ENCODE peak calls at places on chromosomes 1 and 21, in ten cellular contexts. J is fibroblast of mammary gland, D is AG10803, P is bronchial epithelial cell, O is neural crest cell, Q is BJ, M is Calu3, N is foreskin fibroblast, G is A549, X is epithelial cell of esophagus. Y is an unnamed sample.

GRCh38 chr1:223514644-223515043 is 121.4 kb downstream of the CCDC185 start:
- DNase-seq in X (no peak), M (no peak), P (no peak), O (no peak), Q (no peak), D (no peak), J (no peak), G (no peak), N (no peak), Y (no peak)

GRCh38 chr1:206575165-206575893 is 36.9 kb downstream of the EIF2D start:
- DNase-seq in J (peak), X (peak), D (peak), P (peak), Q (no peak), N (peak), M (no peak), O (no peak), G (no peak), Y (no peak)

GRCh38 chr1:200033511-200034261 is 6.2 kb downstream of the NR5A2 start:
- DNase-seq in Q (no peak), M (no peak), N (peak), J (no peak), G (no peak), D (no peak), X (peak), O (no peak), P (no peak), Y (no peak)

GRCh38 chr1:77382361-77382760 is 100.5 kb downstream of the AK5 start:
- DNase-seq in N (peak), M (no peak), O (no peak), G (no peak), P (peak), D (no peak), X (peak), Q (no peak), J (peak), Y (no peak)

GRCh38 chr1:153629971-153630370 is 1.7 kb downstream of the S100A1 start:
- DNase-seq in M (no peak), X (no peak), O (no peak), N (no peak), G (no peak), Q (no peak), P (no peak), D (no peak), J (no peak), Y (no peak)

GRCh38 chr21:36513430-36513829 is 33.5 kb upstream of the CLDN14 start:
- DNase-seq in X (no peak), D (no peak), G (no peak), M (no peak), P (no peak), N (no peak), Q (no peak), J (no peak), O (no peak), Y (no peak)

GRCh38 chr1:240169188-240169587 is 77.5 kb downstream of the FMN2 start:
- DNase-seq in P (no peak), M (no peak), J (peak), N (peak), D (peak), X (no peak), O (no peak), G (peak), Q (no peak), Y (no peak)

GRCh38 chr21:32826317-32827167 is 55.0 kb upstream of the PAXBP1 start:
- DNase-seq in J (peak), X (peak), Q (no peak), P (peak), O (peak), G (peak), N (peak), M (peak), D (peak), Y (no peak)

GRCh38 chr1:201570886-201571624 is 32.1 kb downstream of the NAV1 start:
- DNase-seq in Q (no peak), N (no peak), G (no peak), J (no peak), O (no peak), X (no peak), D (no peak), M (no peak), P (no peak), Y (no peak)

GRCh38 chr1:70204578-70204977 is 801 bp downstream of the LRRC40 start:
- DNase-seq in Q (no peak), M (no peak), G (no peak), D (no peak), P (no peak), N (peak), O (no peak), J (peak), X (peak), Y (no peak)

GRCh38 chr1:225980005-225980404 is 19.1 kb downstream of the SDE2 start:
- DNase-seq in Q (no peak), O (no peak), G (no peak), P (no peak), M (no peak), J (no peak), D (no peak), X (no peak), N (no peak), Y (no peak)

GRCh38 chr1:22936681-22937080 is 36.0 kb downstream of the LACTBL1 start:
- DNase-seq in J (no peak), X (no peak), N (no peak), M (no peak), D (no peak), P (no peak), Q (no peak), O (no peak), G (no peak), Y (no peak)

GRCh38 chr1:219810451-219810850 is 117.9 kb downstream of the SLC30A10 start:
- DNase-seq in Q (no peak), P (no peak), J (peak), N (peak), X (no peak), O (no peak), G (no peak), M (no peak), D (no peak), Y (no peak)

GRCh38 chr1:13930151-13930550 is 230.2 kb downstream of the PRDM2 start:
- DNase-seq in O (no peak), J (no peak), M (no peak), Q (no peak), D (no peak), G (peak), P (peak), N (peak), X (no peak), Y (no peak)

GRCh38 chr1:12567288-12567819 is 50.7 kb downstream of the DHRS3 start:
- DNase-seq in X (no peak), N (no peak), P (no peak), J (no peak), D (no peak), G (no peak), O (no peak), M (no peak), Q (no peak), Y (no peak)

GRCh38 chr1:239763850-239764249 is 327.8 kb upstream of the FMN2 start:
- DNase-seq in O (no peak), D (no peak), M (peak), G (no peak), X (no peak), Q (no peak), J (no peak), P (no peak), N (no peak), Y (no peak)

GRCh38 chr1:201701831-201702230 is 127.1 kb upstream of the IPO9 start:
- DNase-seq in Q (no peak), G (no peak), D (no peak), J (no peak), O (no peak), P (no peak), N (no peak), M (no peak), X (no peak), Y (no peak)

GRCh38 chr1:2185880-2186855 is 8.4 kb downstream of the FAAP20 start:
- DNase-seq in D (no peak), M (no peak), G (no peak), N (no peak), O (no peak), Q (no peak), P (no peak), J (no peak), X (no peak), Y (no peak)

GRCh38 chr1:39358491-39358890 is 132.9 kb upstream of the BMP8A start:
- DNase-seq in G (no peak), J (no peak), D (no peak), N (no peak), Q (no peak), X (no peak), P (no peak), O (no peak), M (no peak), Y (no peak)

GRCh38 chr1:179817789-179818188 is 59.8 kb downstream of the TOR1AIP2 start:
- DNase-seq in M (no peak), N (peak), X (no peak), D (peak), Q (peak), O (no peak), P (no peak), J (peak), G (no peak), Y (no peak)

GRCh38 chr1:116825735-116826438 is 71.7 kb downstream of the CD2 start:
- DNase-seq in X (no peak), J (no peak), G (no peak), N (no peak), O (no peak), P (no peak), M (no peak), Q (no peak), D (no peak), Y (no peak)

DNA sequence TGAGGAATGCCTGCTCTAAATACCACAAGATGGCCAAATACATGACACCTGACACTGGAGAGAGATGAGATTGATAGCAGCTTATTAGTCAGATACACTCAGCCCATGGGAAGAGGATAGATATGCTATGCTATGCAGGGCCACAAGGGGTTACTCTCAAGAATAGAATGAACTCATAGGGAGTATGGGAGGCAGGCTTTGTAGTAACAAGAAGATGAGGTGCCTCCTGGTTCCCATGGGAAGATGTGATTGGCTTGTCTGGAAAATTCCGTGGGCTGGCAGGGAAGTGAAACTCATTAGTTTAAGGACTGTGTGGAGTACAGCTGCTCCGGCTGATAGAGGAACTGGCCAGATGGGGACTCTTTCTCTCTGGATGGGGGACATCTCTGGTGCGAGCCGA is 16.5 kb downstream of the CCDC30 start:
- DNase-seq in N (peak), M (no peak), J (peak), G (peak), O (no peak), D (peak), X (peak), P (peak), Q (no peak), Y (no peak)
- TF ChIP-seq CTCF in N (peak), M (no peak), J (peak), G (no peak), O (peak), D (no peak), X (peak), P (no peak), Q (peak), Y (no peak)

GRCh38 chr1:34322969-34323368 is 146.3 kb downstream of the C1orf94 start:
- DNase-seq in G (no peak), N (no peak), O (no peak), X (no peak), M (no peak), D (no peak), Q (no peak), J (no peak), P (no peak), Y (no peak)
- TF ChIP-seq CTCF in G (no peak), N (no peak), O (no peak), X (no peak), M (no peak), D (no peak), Q (no peak), J (no peak), P (no peak), Y (no peak)

GRCh38 chr1:152398812-152399698 is 15.0 kb downstream of the CRNN start:
- DNase-seq in P (peak), X (peak), Q (no peak), D (peak), G (peak), N (no peak), J (peak), O (no peak), M (peak), Y (no peak)
- TF ChIP-seq CTCF in P (peak), X (peak), Q (peak), D (peak), G (peak), N (no peak), J (peak), O (no peak), M (peak), Y (no peak)

DNA sequence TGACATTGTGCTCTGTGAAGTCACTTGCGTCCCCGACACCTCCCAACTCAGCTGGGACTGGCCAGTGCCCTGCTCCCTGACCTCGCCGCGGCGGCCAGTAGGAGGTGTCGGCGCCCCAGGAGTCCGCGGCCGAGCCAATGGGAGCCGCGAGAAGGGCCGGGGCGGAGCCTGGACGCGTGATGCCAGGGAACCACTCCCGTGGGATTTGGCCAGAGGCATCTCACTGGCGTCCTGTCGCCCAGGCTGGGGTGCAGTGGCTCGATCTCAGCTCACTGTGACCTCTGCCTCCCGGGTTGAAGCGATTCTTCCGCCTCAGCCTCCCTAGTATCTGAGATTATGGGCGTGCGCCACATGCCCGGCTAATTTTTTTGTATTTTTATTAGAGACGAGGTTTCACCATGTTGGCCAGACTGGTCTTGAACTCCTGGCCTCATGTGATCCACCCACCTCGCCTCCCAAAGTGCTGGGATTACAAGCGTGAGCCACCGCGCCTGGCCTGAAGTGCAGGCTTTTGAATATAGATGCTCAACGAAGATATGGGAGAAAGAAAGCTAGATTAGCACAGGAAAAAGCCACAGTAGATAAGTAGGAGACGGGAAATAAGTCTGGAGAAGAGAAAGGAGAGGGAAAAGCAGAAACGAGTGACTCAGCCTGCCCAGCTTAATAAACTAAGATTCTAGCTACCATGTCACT is 38.0 kb downstream of the ZBTB8OS start:
- DNase-seq in J (peak), O (peak), D (peak), Q (peak), M (peak), N (peak), P (peak), G (peak), X (peak), Y (peak)
- TF ChIP-seq CTCF in J (peak), O (peak), D (peak), Q (peak), M (peak), N (peak), P (peak), G (no peak), X (peak), Y (peak)

GRCh38 chr1:176878750-176879536 is 285.6 kb downstream of the ASTN1 start:
- DNase-seq in N (no peak), P (no peak), X (no peak), G (no peak), O (no peak), D (no peak), J (no peak), Q (no peak), M (no peak), Y (no peak)
- TF ChIP-seq CTCF in N (no peak), P (no peak), X (no peak), G (no peak), O (peak), D (no peak), J (no peak), Q (no peak), M (no peak), Y (peak)

DNA sequence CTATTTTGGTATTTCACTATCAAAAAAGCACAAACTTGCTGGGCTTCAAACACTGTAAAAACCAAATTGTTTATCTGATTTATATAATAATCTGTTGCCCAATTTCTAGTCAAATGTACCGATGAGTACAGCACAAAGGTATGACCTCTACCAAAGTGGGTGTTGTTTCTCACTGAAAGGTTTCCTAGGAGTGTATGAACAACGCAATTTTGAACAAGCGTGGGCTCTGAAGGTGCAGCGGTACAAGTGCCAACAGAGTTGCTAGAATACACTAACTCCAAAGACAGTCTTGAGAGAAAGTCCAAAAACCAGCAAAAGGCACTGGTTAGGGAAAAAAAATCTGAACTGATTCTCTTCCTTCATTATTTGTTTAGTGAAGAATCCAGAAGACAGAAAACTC is 130.4 kb downstream of the ATP1B1 start:
- DNase-seq in G (no peak), N (no peak), D (no peak), Q (no peak), M (no peak), O (no peak), X (peak), J (peak), P (peak), Y (no peak)
- TF ChIP-seq CTCF in G (no peak), N (no peak), D (no peak), Q (no peak), M (no peak), O (no peak), X (no peak), J (no peak), P (no peak), Y (no peak)

GRCh38 chr21:31566061-31566460 is 93.4 kb upstream of the SOD1 start:
- DNase-seq in J (peak), G (no peak), O (no peak), D (no peak), M (no peak), P (no peak), N (no peak), Q (no peak), X (no peak), Y (no peak)
- TF ChIP-seq CTCF in J (peak), G (no peak), O (peak), D (no peak), M (no peak), P (no peak), N (no peak), Q (no peak), X (no peak), Y (peak)

GRCh38 chr1:66929691-66929998 is 4.9 kb downstream of the MIER1 start:
- DNase-seq in X (no peak), J (no peak), D (no peak), P (no peak), M (no peak), N (no peak), Q (no peak), G (no peak), O (no peak), Y (no peak)

GRCh38 chr1:66931548-66932124 is 6.8 kb downstream of the MIER1 start:
- DNase-seq in G (no peak), Q (no peak), O (no peak), M (no peak), X (no peak), D (no peak), N (no peak), P (no peak), J (no peak), Y (no peak)

GRCh38 chr1:66929289-66929688 is 4.5 kb downstream of the MIER1 start:
- DNase-seq in G (no peak), Q (no peak), N (peak), M (no peak), P (no peak), O (no peak), D (no peak), J (no peak), X (no peak), Y (no peak)

GRCh38 chr1:66930823-66931174 is 6.0 kb downstream of the MIER1 start:
- DNase-seq in G (no peak), J (no peak), O (no peak), Q (no peak), D (no peak), P (no peak), N (no peak), M (no peak), X (no peak), Y (no peak)

DNA sequence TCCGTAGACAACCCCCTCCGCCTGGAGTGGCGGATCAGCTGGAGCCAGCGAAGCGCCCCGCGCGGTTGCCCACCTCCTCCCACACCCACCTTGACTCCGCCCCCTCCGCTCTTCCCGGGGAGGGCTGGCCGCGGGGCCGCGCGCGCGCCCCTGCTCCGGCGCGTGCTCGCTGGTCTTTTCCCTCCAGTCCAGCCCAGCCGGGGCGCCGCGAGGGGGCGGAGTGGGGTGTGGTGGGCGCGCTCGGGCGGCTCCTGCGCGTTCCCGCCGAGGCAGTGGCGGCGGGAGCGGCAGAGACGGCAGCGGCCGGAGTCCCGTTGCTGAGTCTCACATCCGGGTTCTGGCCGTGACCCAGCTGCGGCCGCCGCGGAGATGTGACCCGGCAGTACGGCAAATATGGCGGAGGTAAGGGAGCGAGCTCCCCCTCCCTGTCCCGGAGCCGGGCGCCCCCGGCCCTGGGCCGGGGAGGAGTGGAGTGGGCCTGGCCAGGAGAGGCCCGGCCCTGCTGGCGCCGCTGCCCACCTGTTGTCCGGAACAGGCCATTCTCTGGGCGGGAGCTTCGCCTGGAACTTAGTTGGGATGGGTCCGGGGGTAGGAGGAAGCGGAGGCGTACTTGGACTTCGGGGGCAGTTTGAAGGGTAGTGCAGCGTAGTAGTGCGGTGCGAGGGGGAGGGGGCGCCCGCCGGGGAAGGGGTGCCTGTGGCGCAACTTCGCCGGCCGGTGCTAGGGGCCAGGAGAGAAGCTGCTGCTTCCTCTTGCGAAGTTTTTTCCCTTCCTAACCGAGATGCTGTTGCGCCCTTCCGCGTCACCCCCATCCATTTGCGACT is 5.4 kb downstream of the MIER1 start:
- DNase-seq in P (peak), J (peak), N (peak), G (peak), X (peak), D (peak), M (peak), Q (peak), O (peak), Y (peak)
- TF ChIP-seq CTCF in P (peak), J (no peak), N (peak), G (no peak), X (no peak), D (no peak), M (peak), Q (no peak), O (peak), Y (peak)

GRCh38 chr21:22556829-22557228 is 1558.6 kb downstream of the NCAM2 start:
- DNase-seq in J (no peak), M (no peak), O (no peak), X (no peak), D (no peak), N (no peak), Q (no peak), G (no peak), P (no peak), Y (no peak)
- TF ChIP-seq CTCF in J (no peak), M (no peak), O (no peak), X (no peak), D (no peak), N (no peak), Q (no peak), G (no peak), P (no peak), Y (no peak)

GRCh38 chr1:92461364-92462097 is 25.2 kb downstream of the GFI1 start:
- DNase-seq in J (no peak), P (no peak), G (no peak), D (no peak), Q (no peak), X (no peak), N (no peak), O (no peak), M (no peak), Y (no peak)
- TF ChIP-seq CTCF in J (no peak), P (no peak), G (no peak), D (no peak), Q (no peak), X (no peak), N (no peak), O (no peak), M (no peak), Y (no peak)

Y was measured in progenitor cell of endocrine pancreas.